ENCODE peak calls at places on chromosomes 1 and 21, in nine cellular contexts. M is fibroblast of villous mesenchyme, J is prostate gland, A is heart right ventricle, D is ascending aorta, H is IMR-90, C is body of pancreas, Y is activated B cell treated with CpG ODN at 0.5 μM for 24 hours, I is fibroblast of mammary gland. N is an unnamed sample.

GRCh38 chr1:58363639-58364038 is 182.9 kb downstream of the OMA1 start:
- DNase-seq in M (no peak), J (no peak), A (no peak), D (no peak), H (no peak), C (no peak), Y (no peak), I (no peak), N (no peak)

GRCh38 chr1:94105957-94106529 is 14.9 kb downstream of the ABCA4 start:
- DNase-seq in M (no peak), J (no peak), A (no peak), D (no peak), H (peak; percentile 46), C (no peak), Y (no peak), I (peak; percentile 22), N (no peak)

GRCh38 chr1:10873189-10873588 is 76.7 kb upstream of the CASZ1 start:
- DNase-seq in M (no peak), J (no peak), A (no peak), D (no peak), H (no peak), C (no peak), Y (no peak), I (peak; percentile 4), N (no peak)

GRCh38 chr1:27491748-27492700 is 2.1 kb upstream of the WASF2 start:
- DNase-seq in M (no peak), J (peak; percentile 41), A (peak; percentile 53), D (no peak), H (no peak), C (no peak), Y (no peak), I (no peak), N (no peak)

GRCh38 chr1:210792250-210792649 is 341.7 kb downstream of the KCNH1 start:
- DNase-seq in M (no peak), J (no peak), A (no peak), D (no peak), H (no peak), C (no peak), Y (no peak), I (no peak), N (no peak)

GRCh38 chr1:211548321-211549091 is 30.5 kb downstream of the SLC30A1 start:
- DNase-seq in M (no peak), J (no peak), A (no peak), D (no peak), H (no peak), C (no peak), Y (no peak), I (no peak), N (no peak)

GRCh38 chr21:33937146-33937545 is 21.5 kb upstream of the ATP5PO start:
- DNase-seq in M (no peak), J (no peak), A (no peak), D (no peak), H (no peak), C (no peak), Y (no peak), I (no peak), N (no peak)

GRCh38 chr1:101407505-101408211 is 170.8 kb downstream of the S1PR1 start:
- DNase-seq in M (no peak), J (no peak), A (no peak), D (no peak), H (no peak), C (no peak), Y (no peak), I (no peak), N (no peak)

GRCh38 chr1:206066479-206067171 is 13.7 kb downstream of the RHEX start:
- DNase-seq in M (no peak), J (no peak), A (no peak), D (no peak), H (no peak), C (no peak), Y (no peak), I (no peak), N (no peak)

GRCh38 chr21:46158666-46159300 is 3.4 kb upstream of the FTCD start:
- DNase-seq in M (no peak), J (no peak), A (no peak), D (no peak), H (no peak), C (no peak), Y (no peak), I (no peak), N (no peak)

GRCh38 chr1:41844255-41844654 is 74.5 kb downstream of the HIVEP3 start:
- DNase-seq in M (no peak), J (no peak), A (no peak), D (no peak), H (no peak), C (no peak), Y (no peak), I (no peak), N (no peak)

DNA sequence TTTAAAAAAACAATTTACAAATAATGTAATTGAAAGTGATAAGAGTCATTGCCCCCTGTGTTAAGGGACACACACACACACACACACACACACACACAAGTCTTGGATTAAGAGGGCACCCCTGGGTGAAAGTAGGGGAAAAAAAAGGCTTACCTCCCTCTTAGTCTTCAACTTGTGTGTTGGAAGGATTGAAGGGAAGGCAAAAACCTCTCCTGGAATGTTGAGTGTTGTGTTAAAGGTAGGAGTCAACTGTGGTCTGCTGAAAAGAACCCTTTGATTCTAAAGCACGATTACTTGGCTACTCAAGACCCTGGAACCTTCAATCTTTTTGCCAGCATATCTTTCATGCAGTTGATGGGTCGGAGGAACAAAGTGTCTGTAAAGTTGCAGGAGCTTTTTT is 6.4 kb downstream of the PBX1 start:
- DNase-seq in M (no peak), J (no peak), A (no peak), D (no peak), H (no peak), C (no peak), Y (no peak), I (peak; percentile 51), N (no peak)
- TF ChIP-seq CTCF in M (no peak), J (no peak), A (no peak), D (no peak), H (no peak), C (no peak), Y (no peak), I (no peak), N (no peak)

DNA sequence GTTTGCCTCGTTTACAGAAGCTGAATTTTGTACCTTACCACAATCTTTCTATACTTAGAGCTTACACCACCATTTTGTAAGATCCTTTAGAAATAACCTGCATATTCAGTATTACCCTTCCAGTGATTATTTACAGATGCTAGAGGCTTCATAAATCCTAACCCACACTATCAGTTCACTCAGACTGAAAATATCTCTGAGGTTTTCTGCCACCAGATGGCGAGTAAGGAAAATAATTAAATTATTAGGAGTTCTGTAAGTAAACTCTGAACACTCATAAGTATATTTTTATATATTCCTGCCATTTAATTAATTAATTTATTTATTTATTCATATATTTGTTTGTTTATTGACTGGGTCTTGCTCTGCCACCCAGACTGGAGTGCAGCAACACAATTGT is 1635.2 kb downstream of the PLA2G4A start:
- DNase-seq in M (no peak), J (no peak), A (no peak), D (no peak), H (peak; percentile 23), C (no peak), Y (no peak), I (no peak), N (no peak)
- TF ChIP-seq CTCF in M (no peak), J (no peak), A (no peak), D (no peak), H (peak; percentile 15), C (no peak), Y (no peak), I (no peak), N (no peak)

GRCh38 chr1:92475029-92475428 is 11.7 kb downstream of the GFI1 start:
- DNase-seq in M (no peak), J (no peak), A (no peak), D (no peak), H (no peak), C (no peak), Y (no peak), I (no peak), N (no peak)
- TF ChIP-seq CTCF in M (no peak), J (no peak), A (no peak), D (no peak), H (no peak), C (no peak), Y (no peak), I (no peak), N (no peak)

GRCh38 chr1:163171826-163172225 is 30.9 kb downstream of the RGS5 start:
- DNase-seq in M (no peak), J (no peak), A (no peak), D (no peak), H (no peak), C (no peak), Y (no peak), I (no peak), N (no peak)

GRCh38 chr1:163170331-163170730 is 32.4 kb downstream of the RGS5 start:
- DNase-seq in M (peak; percentile 33), J (no peak), A (no peak), D (no peak), H (peak; percentile 18), C (no peak), Y (no peak), I (peak; percentile 31), N (no peak)

GRCh38 chr1:163169553-163169952 is 33.2 kb downstream of the RGS5 start:
- DNase-seq in M (no peak), J (no peak), A (no peak), D (no peak), H (no peak), C (no peak), Y (no peak), I (no peak), N (no peak)

GRCh38 chr1:163172596-163172995 is 30.1 kb downstream of the RGS5 start:
- DNase-seq in M (peak; percentile 47), J (no peak), A (no peak), D (no peak), H (no peak), C (no peak), Y (no peak), I (no peak), N (no peak)

DNA sequence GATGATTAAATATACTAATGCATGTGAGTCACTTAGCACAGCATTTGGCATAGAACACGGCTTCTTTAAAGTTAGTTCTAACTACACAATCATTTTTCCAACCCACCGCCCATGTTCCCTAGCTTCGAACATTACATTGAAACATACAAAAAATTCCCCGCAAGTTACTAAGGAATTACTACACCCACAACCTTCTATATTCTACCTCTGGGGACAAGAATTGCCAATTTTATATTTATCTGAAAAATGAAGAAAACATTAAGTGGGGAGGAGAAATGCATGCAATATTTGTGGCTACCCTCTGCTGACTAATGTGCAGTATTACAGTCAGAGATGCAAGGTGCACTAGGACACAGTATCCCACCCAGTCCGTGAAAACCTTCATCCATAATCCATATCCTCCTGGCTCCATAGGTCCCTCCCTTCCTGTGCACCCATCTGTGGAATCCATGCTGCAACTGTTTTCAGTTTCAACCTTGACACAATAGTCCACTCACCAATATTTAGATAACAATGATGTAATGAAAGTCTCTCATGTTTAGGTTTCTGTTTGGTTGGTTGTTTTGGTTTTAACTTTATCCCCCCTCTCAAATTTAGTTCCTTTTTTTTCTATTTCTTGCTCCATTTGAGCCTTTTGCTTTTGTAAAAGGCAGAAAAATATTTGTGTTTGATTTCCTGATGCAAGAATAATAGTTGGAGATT is 31.6 kb downstream of the RGS5 start:
- DNase-seq in M (no peak), J (no peak), A (no peak), D (no peak), H (peak; percentile 47), C (no peak), Y (no peak), I (peak; percentile 75), N (no peak)
- TF ChIP-seq CTCF in M (peak; percentile 61), J (no peak), A (peak; percentile 56), D (peak; percentile 43), H (peak; percentile 51), C (peak; percentile 17), Y (no peak), I (peak; percentile 79), N (peak; percentile 49)

N was measured in AG09319.